ENCODE peak calls at places on chromosomes 16 and 17, in four cellular contexts. Q is tibial artery, I is HFF-Myc, B is gastrocnemius medialis. E is an unnamed sample.

GRCh38 chr16:59048876-59049275 is 314.8 kb upstream of the GOT2 start:
- DNase-seq in Q (no peak), I (no peak), B (no peak), E (no peak)

GRCh38 chr17:44473367-44473766 is 29.8 kb downstream of the GPATCH8 start:
- DNase-seq in Q (no peak), I (no peak), B (no peak), E (no peak)

GRCh38 chr16:11333696-11334095 is 11.6 kb upstream of the RMI2 start:
- DNase-seq in Q (no peak), I (no peak), B (no peak), E (no peak)

GRCh38 chr17:71975331-71975801 is 145.5 kb upstream of the SOX9 start:
- DNase-seq in Q (peak; percentile 76), I (no peak), B (peak; percentile 79), E (no peak)

GRCh38 chr16:49695782-49696413 is 160.0 kb downstream of the ZNF423 start:
- DNase-seq in Q (no peak), I (no peak), B (no peak), E (no peak)

GRCh38 chr16:10907757-10908045 is 30.7 kb downstream of the CIITA start:
- DNase-seq in Q (no peak), I (no peak), B (no peak), E (no peak)

GRCh38 chr17:57490890-57491289 is 234.6 kb downstream of the MSI2 start:
- DNase-seq in Q (no peak), I (no peak), B (peak; percentile 86), E (no peak)

GRCh38 chr16:86953631-86954465 is 363.3 kb downstream of the C16orf95 start:
- DNase-seq in Q (no peak), I (no peak), B (no peak), E (no peak)

GRCh38 chr17:7935859-7936258 is 3.9 kb downstream of the CNTROB start:
- DNase-seq in Q (no peak), I (no peak), B (no peak), E (no peak)

GRCh38 chr17:16013943-16014407 is 14.4 kb downstream of the TTC19 start:
- DNase-seq in Q (no peak), I (peak; percentile 65), B (no peak), E (no peak)

GRCh38 chr16:30937692-30938091 is 11.2 kb upstream of the ORAI3 start:
- DNase-seq in Q (no peak), I (no peak), B (no peak), E (no peak)

GRCh38 chr16:30929167-30929566 is 5.8 kb downstream of the FBXL19 start:
- DNase-seq in Q (no peak), I (no peak), B (no peak), E (no peak)

GRCh38 chr16:30931068-30931655 is 7.8 kb downstream of the FBXL19 start:
- DNase-seq in Q (no peak), I (no peak), B (no peak), E (no peak)

GRCh38 chr16:30930160-30930571 is 6.8 kb downstream of the FBXL19 start:
- DNase-seq in Q (no peak), I (no peak), B (no peak), E (no peak)

GRCh38 chr16:30934827-30935557 is 11.6 kb downstream of the FBXL19 start:
- DNase-seq in Q (peak; percentile 55), I (peak; percentile 37), B (peak; percentile 57), E (no peak)
- TF ChIP-seq CTCF in Q (peak; percentile 49), I (peak; percentile 63), B (peak; percentile 51), E (no peak)

DNA sequence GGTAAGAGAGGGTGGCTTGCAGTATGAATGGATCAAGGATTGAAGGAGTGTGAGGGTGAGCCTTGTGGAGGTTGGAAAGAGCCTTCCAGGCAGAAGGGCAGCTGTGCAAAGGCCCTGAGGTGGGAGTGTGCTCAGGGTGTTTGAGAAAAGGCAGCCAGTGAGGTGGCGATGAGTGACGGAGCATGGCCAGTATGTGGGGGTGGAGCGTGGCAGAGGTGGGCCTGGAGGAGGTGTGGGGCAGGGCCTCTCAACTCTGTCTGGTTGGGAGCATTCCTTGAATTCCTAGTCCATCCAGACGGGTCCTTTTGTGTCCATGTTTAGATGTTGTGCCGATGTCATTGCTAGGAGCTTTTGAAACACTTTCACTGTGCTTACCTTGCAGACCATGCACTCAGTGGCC is 51.3 kb downstream of the EPN2 start:
- DNase-seq in Q (no peak), I (no peak), B (no peak), E (no peak)
- TF ChIP-seq CTCF in Q (no peak), I (no peak), B (no peak), E (no peak)

DNA sequence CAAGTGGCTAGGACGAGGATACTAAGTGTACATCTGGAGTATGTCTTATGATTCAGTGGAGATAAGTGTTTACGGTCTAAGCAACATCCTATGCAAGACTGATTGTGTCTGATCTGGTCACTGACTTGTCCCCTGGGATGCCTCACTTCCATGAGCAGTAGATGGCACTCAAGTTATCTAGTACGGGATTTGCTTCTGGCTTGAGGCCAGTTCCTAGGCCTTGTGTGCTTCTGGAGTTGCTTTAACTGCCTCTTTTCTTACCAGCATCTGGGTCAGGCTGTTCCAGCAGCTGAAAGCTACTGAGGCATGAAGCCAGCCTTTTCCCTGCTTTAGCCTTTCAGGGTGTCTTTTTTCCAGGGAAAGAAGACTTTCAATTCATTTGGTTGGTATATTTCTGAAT is 23.0 kb downstream of the SUPT6H start:
- DNase-seq in Q (no peak), I (peak; percentile 33), B (peak; percentile 67), E (no peak)
- TF ChIP-seq CTCF in Q (no peak), I (no peak), B (peak; percentile 15), E (no peak)

GRCh38 chr17:49459401-49459984 is 35.6 kb upstream of the NGFR start:
- DNase-seq in Q (no peak), I (no peak), B (no peak), E (no peak)
- TF ChIP-seq CTCF in Q (no peak), I (no peak), B (no peak), E (no peak)

DNA sequence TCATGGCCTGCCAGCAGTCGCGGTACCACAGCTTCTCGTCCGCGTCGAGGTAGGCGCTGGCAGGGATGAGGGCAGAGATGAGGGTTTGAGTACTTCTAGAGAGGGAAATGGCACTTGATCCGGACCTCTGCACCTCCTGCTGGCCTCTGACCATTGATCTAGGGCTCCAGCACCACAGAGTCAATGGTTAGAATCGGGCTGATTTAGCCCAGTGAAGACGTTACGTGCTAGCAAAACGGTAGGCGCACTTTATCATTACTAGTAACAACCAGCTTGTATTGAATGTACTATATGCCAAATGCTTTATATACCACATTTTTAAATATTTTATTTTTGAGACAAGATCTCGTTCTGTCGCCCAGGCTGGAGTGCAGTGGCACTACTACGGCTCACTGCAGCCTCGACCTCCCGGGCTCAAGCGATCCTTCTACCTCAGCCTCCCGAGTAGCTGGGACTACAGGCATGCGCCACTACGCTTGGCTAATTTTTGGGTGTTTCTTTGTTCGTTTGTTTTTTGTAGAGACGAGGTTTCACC is 526 bp downstream of the TSNAXIP1 start:
- DNase-seq in Q (no peak), I (no peak), B (no peak), E (no peak)
- TF ChIP-seq CTCF in Q (no peak), I (no peak), B (no peak), E (no peak)

GRCh38 chr17:30212750-30213149 is 22.7 kb downstream of the SLC6A4 start:
- DNase-seq in Q (no peak), I (no peak), B (no peak), E (no peak)
- TF ChIP-seq CTCF in Q (no peak), I (no peak), B (no peak), E (no peak)